ENCODE peak calls at places on chromosomes 1 and 21, in six cellular contexts. E, Q, G, P, Y and L are unnamed samples.

GRCh38 chr21:21712761-21713558 is 714.8 kb downstream of the NCAM2 start:
- DNase-seq in G (no peak), Y (no peak), P (no peak), Q (no peak), E (no peak), L (no peak)

GRCh38 chr1:109823543-109824348 is 60.0 kb upstream of the EPS8L3 start:
- DNase-seq in E (peak; percentile 92), P (no peak), Y (peak; percentile 78), Q (no peak), G (no peak), L (no peak)

GRCh38 chr1:42739753-42740700 is at the start of gene CLDN19:
- DNase-seq in Y (peak; percentile 73), P (no peak), G (peak; percentile 93), Q (no peak), E (peak; percentile 76), L (no peak)

GRCh38 chr1:213327318-213327667 is 276.3 kb downstream of the RPS6KC1 start:
- DNase-seq in Q (no peak), E (no peak), Y (no peak), G (no peak), P (no peak), L (no peak)

GRCh38 chr1:19818324-19818723 is 3.2 kb upstream of the RNF186 start:
- DNase-seq in G (no peak), Y (no peak), E (no peak), Q (no peak), P (no peak), L (no peak)

GRCh38 chr1:156870734-156871133 is 10.1 kb downstream of the NTRK1 start:
- DNase-seq in P (no peak), Q (no peak), E (no peak), G (no peak), Y (no peak), L (no peak)

GRCh38 chr1:25682059-25682601 is 65.5 kb downstream of the MAN1C1 start:
- DNase-seq in P (no peak), Y (no peak), E (no peak), G (no peak), Q (no peak), L (no peak)

GRCh38 chr1:188817814-188818213 is 1659.8 kb downstream of the BRINP3 start:
- DNase-seq in E (no peak), Y (no peak), G (no peak), P (no peak), Q (no peak), L (no peak)

GRCh38 chr1:204075116-204075636 is 2.3 kb downstream of the SOX13 start:
- DNase-seq in P (no peak), Q (no peak), E (no peak), G (no peak), Y (peak; percentile 40), L (no peak)

GRCh38 chr1:87331319-87332269 is 2.9 kb downstream of the LMO4 start:
- DNase-seq in P (no peak), Y (peak; percentile 55), Q (no peak), E (peak; percentile 72), G (peak; percentile 86), L (peak; percentile 44)

GRCh38 chr1:201563941-201564340 is 25.0 kb downstream of the NAV1 start:
- DNase-seq in G (no peak), P (no peak), E (no peak), Y (no peak), Q (no peak), L (no peak)
- TF ChIP-seq TAF1 in G (no peak), P (no peak), E (no peak), Y (no peak), Q (no peak), L (no peak)

GRCh38 chr21:42042651-42043050 is 28.5 kb upstream of the UMODL1 start:
- DNase-seq in E (no peak), Y (no peak), P (no peak), G (no peak), Q (no peak), L (no peak)
- TF ChIP-seq POLR2A in E (no peak), Y (no peak), P (no peak), G (no peak), Q (no peak), L (no peak)

DNA sequence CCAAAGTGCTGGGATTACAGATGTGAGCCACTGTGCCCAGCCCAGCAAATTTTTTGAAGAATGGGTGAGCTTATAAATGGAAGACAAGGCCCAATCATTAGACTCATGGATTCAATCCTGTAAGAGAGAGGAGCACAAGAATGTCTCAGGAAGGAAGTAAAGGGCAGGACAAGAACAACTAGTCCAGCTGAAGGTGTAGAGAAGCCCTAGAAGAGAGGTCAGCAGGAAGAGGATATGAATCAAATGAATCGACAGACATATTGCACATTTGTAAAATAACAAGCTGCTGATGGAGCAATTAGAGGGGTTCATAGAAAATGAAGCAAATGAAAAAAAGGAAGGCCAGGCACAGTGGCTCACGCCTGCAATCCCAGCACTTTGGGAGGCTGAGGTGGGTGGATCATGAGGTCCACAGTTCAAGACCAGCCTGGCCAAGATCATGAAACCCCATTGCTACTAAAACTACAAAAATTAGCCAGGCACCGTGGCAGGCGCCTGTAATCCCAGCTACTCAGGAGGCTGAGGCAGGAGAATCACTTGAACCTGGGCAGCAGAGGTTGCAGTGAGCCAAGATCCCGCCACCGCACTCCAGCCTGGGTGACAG is 74.9 kb downstream of the MIS18A start:
- DNase-seq in P (no peak), Y (no peak), G (no peak), E (no peak), Q (no peak), L (no peak)
- TF ChIP-seq POLR2AphosphoS5 in P (no peak), Y (no peak), G (no peak), E (no peak), Q (no peak), L (no peak)

GRCh38 chr1:114511048-114511785 is at the start of gene TRIM33:
- DNase-seq in Y (peak; percentile 80), P (peak; percentile 81), Q (peak; percentile 75), E (peak; percentile 92), G (peak; percentile 90), L (peak; percentile 77)

GRCh38 chr1:114512595-114513280 is 1.7 kb upstream of the TRIM33 start:
- DNase-seq in G (no peak), E (peak; percentile 33), Q (no peak), Y (no peak), P (no peak), L (no peak)

GRCh38 chr1:114508386-114508898 is 2.6 kb downstream of the TRIM33 start:
- DNase-seq in P (no peak), E (no peak), G (no peak), Q (no peak), Y (no peak), L (no peak)

GRCh38 chr1:114509596-114510234 is 1.3 kb downstream of the TRIM33 start:
- DNase-seq in G (no peak), Q (no peak), Y (no peak), E (no peak), P (no peak), L (no peak)

DNA sequence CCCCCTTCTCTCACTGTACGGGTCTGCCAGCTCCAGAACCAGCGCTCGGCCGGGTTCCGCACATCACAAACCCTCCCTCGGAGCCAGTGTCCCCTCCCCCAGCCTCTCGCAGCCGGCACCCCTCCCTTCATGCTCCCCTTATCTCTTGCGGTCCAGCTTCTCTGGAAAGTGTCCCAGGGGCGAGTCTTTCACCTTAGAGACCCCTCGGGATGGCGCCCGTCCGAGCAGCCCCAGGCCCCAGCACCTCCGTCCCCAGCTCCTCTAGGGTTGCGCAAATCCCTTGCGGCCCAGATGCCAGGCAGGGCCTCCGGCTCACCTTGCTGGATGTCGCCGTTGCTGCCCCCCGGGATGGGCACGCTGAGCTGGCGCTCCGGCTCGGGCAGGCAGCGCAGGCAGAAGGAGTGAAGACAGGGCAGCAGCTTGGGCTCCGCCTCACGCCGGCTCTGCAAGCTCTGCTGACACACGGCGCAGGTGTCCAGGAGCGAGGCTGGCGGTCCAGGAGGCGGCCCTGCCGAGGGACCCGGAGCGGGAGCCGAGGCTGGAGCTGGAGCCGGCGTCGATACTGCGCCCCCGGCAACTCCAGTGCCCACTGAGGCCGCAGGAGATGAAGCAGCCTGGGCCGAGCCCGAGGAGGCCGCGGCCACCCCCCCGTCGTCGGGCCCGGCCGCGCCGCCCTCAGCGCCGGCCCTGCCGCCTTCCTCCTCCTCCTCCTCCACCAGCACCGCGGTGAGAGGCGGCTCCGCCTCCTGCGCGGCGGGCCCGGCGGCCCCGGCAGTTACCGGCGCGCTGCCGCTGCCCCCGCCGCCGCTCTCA is 562 bp downstream of the TRIM33 start:
- DNase-seq in Q (peak; percentile 59), E (peak; percentile 86), Y (no peak), P (no peak), G (peak; percentile 70), L (peak; percentile 63)
- TF ChIP-seq TAF1 in Q (no peak), E (peak; percentile 55), Y (peak; percentile 37), P (no peak), G (peak; percentile 77), L (peak; percentile 16)

GRCh38 chr1:89762801-89763648 is 57.8 kb upstream of the LRRC8D start:
- DNase-seq in E (peak; percentile 88), Y (peak; percentile 42), Q (peak; percentile 65), P (peak; percentile 40), G (peak; percentile 90), L (peak; percentile 79)
- TF ChIP-seq POLR2A in E (no peak), Y (no peak), Q (no peak), P (no peak), G (no peak), L (no peak)